ENCODE peak calls at places on chromosomes 11 and 22, in nine cellular contexts. M, H, V, A, Z, W, D, O and R are unnamed samples.

GRCh38 chr22:41742918-41743317 is 43.6 kb downstream of the MEI1 start:
- DNase-seq in M (no peak), H (no peak), V (no peak), A (no peak), Z (no peak), W (no peak), D (no peak), O (no peak), R (no peak)

GRCh38 chr11:77783023-77783422 is 37.5 kb downstream of the RSF1 start:
- DNase-seq in M (no peak), H (no peak), V (no peak), A (no peak), Z (no peak), W (no peak), D (no peak), O (no peak), R (no peak)

GRCh38 chr11:12717851-12718291 is 43.6 kb downstream of the TEAD1 start:
- DNase-seq in M (no peak), H (peak), V (no peak), A (peak), Z (no peak), W (peak), D (peak), O (no peak), R (no peak)

GRCh38 chr22:38352436-38352835 is 35.2 kb upstream of the CSNK1E start:
- DNase-seq in M (no peak), H (no peak), V (no peak), A (no peak), Z (no peak), W (no peak), D (no peak), O (no peak), R (no peak)

GRCh38 chr11:30016588-30017363 is at the start of gene KCNA4:
- DNase-seq in M (peak), H (no peak), V (no peak), A (no peak), Z (peak), W (peak), D (no peak), O (peak), R (no peak)

GRCh38 chr11:120906752-120907151 is 117.2 kb upstream of the TBCEL start:
- DNase-seq in M (no peak), H (no peak), V (no peak), A (no peak), Z (no peak), W (no peak), D (no peak), O (no peak), R (no peak)

GRCh38 chr11:107898270-107898669 is 30.0 kb upstream of the RAB39A start:
- DNase-seq in M (no peak), H (no peak), V (no peak), A (no peak), Z (no peak), W (peak), D (peak), O (peak), R (peak)

GRCh38 chr11:32374261-32374711 is 61.1 kb downstream of the WT1 start:
- DNase-seq in M (no peak), H (no peak), V (peak), A (no peak), Z (peak), W (no peak), D (peak), O (peak), R (no peak)

GRCh38 chr11:113906038-113906437 is 1.4 kb downstream of the HTR3B start:
- DNase-seq in M (no peak), H (no peak), V (peak), A (no peak), Z (peak), W (peak), D (no peak), O (peak), R (peak)

DNA sequence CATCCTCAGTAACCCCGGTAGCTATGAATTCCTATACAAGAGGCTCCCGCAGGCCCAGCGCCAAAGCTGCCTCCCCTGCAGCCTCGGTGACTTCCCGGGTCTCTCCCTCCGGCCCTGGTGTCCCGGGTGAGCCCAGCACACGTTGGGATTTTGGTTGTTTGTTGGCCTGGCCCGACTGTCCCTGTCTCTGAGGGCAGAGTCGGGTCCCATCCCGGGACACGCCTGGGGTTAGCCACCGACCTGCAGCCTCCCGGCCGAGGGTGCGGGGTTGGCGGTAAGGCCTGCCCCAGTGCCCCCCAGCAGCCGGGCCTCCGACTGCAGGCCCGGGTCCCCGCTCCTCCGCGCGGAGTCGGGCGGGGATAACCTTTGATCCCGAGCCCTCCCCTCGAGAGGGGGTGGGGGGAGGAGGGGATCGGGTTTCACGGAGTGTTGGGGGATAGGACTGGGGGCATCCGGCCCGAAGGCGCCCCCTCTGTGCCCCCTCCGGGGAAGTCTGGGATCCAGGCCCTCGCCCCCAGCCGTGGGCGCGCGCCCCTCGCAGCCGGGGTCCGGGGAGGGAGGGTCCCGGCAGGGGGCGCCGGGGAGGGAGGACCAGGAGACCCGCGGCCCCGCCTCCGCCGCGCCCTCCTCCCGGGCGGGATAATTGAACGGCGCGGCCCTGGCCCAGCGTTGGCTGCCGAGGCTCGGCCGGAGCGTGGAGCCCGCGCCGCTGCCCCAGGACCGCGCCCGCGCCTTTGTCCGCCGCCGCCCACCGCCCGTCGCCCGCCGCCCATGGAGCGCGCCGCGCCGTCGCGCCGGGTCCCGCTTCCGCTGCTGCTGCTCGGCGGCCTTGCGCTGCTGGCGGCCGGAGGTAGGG is at the start of gene FBLN1:
- DNase-seq in M (peak), H (no peak), V (no peak), A (no peak), Z (peak), W (peak), D (no peak), O (peak), R (no peak)
- TF ChIP-seq CTCF in M (no peak), H (no peak), V (no peak), A (no peak), Z (peak), W (peak), D (no peak), O (no peak), R (peak)

DNA sequence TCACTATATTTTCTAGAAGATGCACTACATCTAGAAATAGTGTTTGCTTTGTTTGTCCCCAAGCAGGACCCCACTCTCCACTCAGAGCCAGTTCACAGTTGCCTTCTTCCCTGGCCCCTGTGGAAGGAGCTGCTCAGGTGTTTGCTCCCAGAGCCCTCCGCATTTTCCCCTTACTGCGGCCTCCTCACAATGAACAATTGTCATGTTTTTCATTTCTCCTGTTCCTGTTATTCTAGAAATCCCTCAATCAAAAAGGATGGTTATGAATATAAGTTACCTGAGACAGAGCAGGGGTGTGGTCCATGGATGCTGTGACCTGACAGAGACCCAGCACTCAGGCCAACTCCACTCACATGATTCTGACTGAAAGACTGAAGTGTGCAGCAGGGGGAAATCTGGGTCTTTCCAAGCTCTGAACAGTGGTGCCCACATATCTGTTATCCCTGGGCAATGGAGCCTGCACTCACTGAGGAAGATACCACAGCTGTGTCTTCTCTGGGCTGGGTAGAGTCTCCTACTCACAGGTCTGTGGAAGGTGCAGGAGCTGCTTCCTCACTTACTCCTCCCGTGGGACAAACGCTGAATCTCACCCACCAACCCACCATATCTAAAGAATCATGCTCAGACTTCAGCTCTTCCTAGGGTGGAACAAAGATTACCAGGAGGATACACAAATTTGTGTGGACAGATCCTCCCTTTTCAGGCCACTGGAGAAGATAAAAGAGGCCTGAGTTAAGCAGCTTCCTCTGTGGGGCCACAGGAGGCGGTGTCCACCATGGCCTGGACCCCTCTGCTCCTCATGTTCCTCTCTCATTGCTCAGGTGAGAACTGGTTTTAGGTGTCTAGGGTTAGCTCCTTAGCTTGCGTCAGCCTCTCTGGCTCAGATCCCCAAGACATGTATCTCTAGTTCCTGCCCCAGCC is 87.1 kb upstream of the TOP3B start:
- DNase-seq in M (no peak), H (no peak), V (no peak), A (no peak), Z (no peak), W (no peak), D (no peak), O (no peak), R (no peak)
- TF ChIP-seq CTCF in M (no peak), H (no peak), V (no peak), A (no peak), Z (no peak), W (no peak), D (no peak), O (no peak), R (no peak)

DNA sequence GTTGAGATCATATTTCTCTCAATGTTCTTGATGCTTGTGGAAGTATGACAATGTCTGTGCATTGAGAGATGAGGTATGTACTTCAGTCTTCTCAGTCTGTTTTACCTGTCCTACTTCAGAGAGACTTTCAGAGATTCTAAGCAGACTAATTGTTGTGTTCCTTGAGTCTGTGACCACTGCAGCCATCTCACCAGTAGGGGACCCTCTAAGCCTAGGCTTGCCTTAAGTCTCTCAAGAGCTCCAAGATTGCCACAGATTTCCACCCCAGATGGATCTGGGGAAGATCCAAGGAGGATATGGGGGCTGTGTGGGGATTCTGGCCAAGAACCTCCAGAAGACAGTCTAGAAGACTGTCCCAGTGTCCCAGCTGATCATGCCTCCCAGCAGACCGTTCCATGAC is 179.9 kb upstream of the PLET1 start:
- DNase-seq in M (no peak), H (no peak), V (no peak), A (no peak), Z (no peak), W (no peak), D (no peak), O (peak), R (no peak)
- TF ChIP-seq CTCF in M (no peak), H (no peak), V (no peak), A (no peak), Z (peak), W (no peak), D (no peak), O (no peak), R (no peak)

DNA sequence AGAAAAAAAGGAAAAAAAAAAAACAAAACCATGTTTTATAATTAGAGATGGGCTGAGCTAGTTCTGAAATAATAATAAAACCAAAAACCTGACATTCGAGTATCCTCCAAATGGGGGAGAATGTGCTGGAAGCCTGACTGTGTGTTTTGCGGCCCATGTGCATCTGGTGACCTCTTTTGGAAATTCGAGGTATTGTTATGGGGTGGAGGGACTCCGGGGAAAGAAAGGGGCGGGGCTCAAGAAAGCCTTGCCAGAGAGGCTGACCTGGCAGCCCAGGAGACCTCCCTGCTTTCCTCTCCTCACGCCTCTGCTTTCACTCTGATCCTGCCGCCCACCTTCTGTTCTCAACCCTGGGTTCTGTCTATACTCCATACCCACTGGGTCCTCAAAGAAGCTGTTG is 72.9 kb downstream of the CTTN start:
- DNase-seq in M (no peak), H (no peak), V (no peak), A (no peak), Z (peak), W (no peak), D (peak), O (peak), R (peak)
- TF ChIP-seq CTCF in M (peak), H (no peak), V (no peak), A (no peak), Z (peak), W (no peak), D (peak), O (no peak), R (peak)

GRCh38 chr22:29463487-29464088 is 16.4 kb upstream of the NEFH start:
- DNase-seq in M (no peak), H (no peak), V (no peak), A (no peak), Z (peak), W (no peak), D (no peak), O (no peak), R (no peak)

GRCh38 chr22:29458551-29458950 is 20.2 kb downstream of the RFPL1 start:
- DNase-seq in M (no peak), H (no peak), V (no peak), A (no peak), Z (no peak), W (no peak), D (no peak), O (no peak), R (no peak)

GRCh38 chr22:29459773-29460172 is 20.2 kb upstream of the NEFH start:
- DNase-seq in M (no peak), H (no peak), V (no peak), A (no peak), Z (no peak), W (no peak), D (peak), O (no peak), R (no peak)

GRCh38 chr22:29464581-29464980 is 15.4 kb upstream of the NEFH start:
- DNase-seq in M (no peak), H (no peak), V (no peak), A (no peak), Z (no peak), W (no peak), D (no peak), O (no peak), R (no peak)

GRCh38 chr22:29461263-29461662 is 18.8 kb upstream of the NEFH start:
- DNase-seq in M (no peak), H (no peak), V (no peak), A (no peak), Z (no peak), W (no peak), D (no peak), O (no peak), R (no peak)
- TF ChIP-seq CTCF in M (no peak), H (no peak), V (no peak), A (no peak), Z (no peak), W (no peak), D (no peak), O (no peak), R (no peak)

GRCh38 chr22:40512426-40513136 is 123.9 kb downstream of the MRTFA start:
- DNase-seq in M (no peak), H (no peak), V (no peak), A (no peak), Z (no peak), W (peak), D (no peak), O (no peak), R (peak)

GRCh38 chr22:40509401-40510134 is 127.0 kb downstream of the MRTFA start:
- DNase-seq in M (no peak), H (no peak), V (peak), A (no peak), Z (no peak), W (peak), D (no peak), O (no peak), R (peak)

GRCh38 chr22:40507491-40507890 is 129.0 kb downstream of the MRTFA start:
- DNase-seq in M (no peak), H (no peak), V (no peak), A (no peak), Z (no peak), W (no peak), D (no peak), O (no peak), R (no peak)

GRCh38 chr22:40510965-40511364 is 125.6 kb downstream of the MRTFA start:
- DNase-seq in M (no peak), H (no peak), V (no peak), A (no peak), Z (no peak), W (no peak), D (no peak), O (no peak), R (no peak)

GRCh38 chr22:40511604-40512003 is 124.9 kb downstream of the MRTFA start:
- DNase-seq in M (no peak), H (no peak), V (no peak), A (no peak), Z (no peak), W (no peak), D (no peak), O (no peak), R (peak)
- TF ChIP-seq CTCF in M (no peak), H (no peak), V (no peak), A (no peak), Z (no peak), W (no peak), D (no peak), O (no peak), R (peak)

DNA sequence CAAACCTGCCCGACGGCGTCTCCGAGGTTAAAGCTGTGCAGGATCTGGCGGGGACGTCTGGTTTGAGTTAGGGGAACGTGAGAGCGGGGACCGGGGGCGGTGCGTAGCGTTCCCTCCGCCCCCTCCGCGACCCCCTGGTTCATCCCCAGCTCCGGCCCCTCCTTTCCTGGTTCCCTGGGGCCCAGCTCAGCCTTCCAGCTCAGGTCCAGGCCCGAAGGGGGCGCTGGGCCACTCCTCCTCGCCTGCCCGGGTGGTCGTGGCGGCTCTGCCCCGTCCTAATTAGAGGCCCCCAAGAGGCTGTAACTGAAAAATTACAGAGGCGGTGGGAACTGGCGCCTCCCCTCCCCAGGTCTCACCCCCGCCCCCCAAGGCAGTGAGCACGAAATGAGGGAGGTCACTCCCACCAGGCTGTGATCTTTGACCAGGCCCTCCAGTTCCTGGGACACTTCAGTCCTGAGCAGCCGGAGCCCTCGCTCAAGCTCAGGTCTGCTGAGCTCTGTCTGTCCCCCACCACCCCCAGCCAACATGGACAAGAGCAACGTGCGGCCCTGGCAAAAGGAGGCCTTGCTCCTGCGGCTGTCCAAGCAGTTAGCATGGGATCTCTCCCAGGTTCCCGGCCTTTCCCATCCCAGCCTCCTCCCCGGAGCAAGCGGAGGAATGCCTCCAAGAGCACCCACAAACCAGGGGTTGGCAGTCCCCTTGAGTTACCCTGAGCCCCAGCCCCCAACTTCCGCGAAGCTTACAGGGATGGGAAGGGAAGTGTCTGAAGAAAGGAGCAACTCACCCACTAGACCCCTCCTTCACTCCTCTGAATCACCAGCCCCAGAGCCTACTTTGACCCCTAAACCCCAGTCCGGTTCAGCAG is 3.3 kb downstream of the CD248 start:
- DNase-seq in M (peak), H (no peak), V (no peak), A (no peak), Z (peak), W (peak), D (no peak), O (no peak), R (peak)
- TF ChIP-seq CTCF in M (no peak), H (no peak), V (no peak), A (no peak), Z (peak), W (peak), D (no peak), O (no peak), R (peak)